ENCODE peak calls at places on chromosomes 1 and 21, in six cellular contexts. L is COR-L47, R is sigmoid colon, M is memory B cell, S is posterior cingulate gyrus, Q is fibroblast of lung. T is an unnamed sample.

GRCh38 chr1:229310833-229311232 is 32.0 kb downstream of the CCSAP start:
- DNase-seq in L (no peak), R (no peak), M (no peak), S (no peak), Q (peak), T (no peak)

GRCh38 chr21:38759286-38759872 is 46.4 kb upstream of the ETS2 start:
- DNase-seq in L (no peak), R (no peak), M (no peak), S (no peak), Q (no peak), T (no peak)

GRCh38 chr1:11484321-11484655 is 5.3 kb downstream of the DISP3 start:
- DNase-seq in L (peak), R (no peak), M (no peak), S (no peak), Q (no peak), T (no peak)

GRCh38 chr1:1684031-1684681 is 8.4 kb downstream of the SLC35E2B start:
- DNase-seq in L (no peak), R (no peak), M (no peak), S (no peak), Q (no peak), T (no peak)

GRCh38 chr1:221517961-221518360 is 223.9 kb downstream of the DUSP10 start:
- DNase-seq in L (no peak), R (no peak), M (no peak), S (no peak), Q (peak), T (no peak)

GRCh38 chr1:232432313-232432712 is 197.6 kb downstream of the SIPA1L2 start:
- DNase-seq in L (no peak), R (no peak), M (no peak), S (no peak), Q (peak), T (no peak)

GRCh38 chr21:38804030-38804616 is 1.6 kb upstream of the ETS2 start:
- DNase-seq in L (no peak), R (no peak), M (no peak), S (no peak), Q (peak), T (no peak)

GRCh38 chr1:99004270-99005141 is at the start of gene PLPPR5:
- DNase-seq in L (peak), R (no peak), M (no peak), S (peak), Q (peak), T (no peak)

GRCh38 chr1:211581521-211581920 is 2.6 kb upstream of the SLC30A1 start:
- DNase-seq in L (no peak), R (peak), M (no peak), S (no peak), Q (peak), T (no peak)

GRCh38 chr1:111570781-111571181 is 48.8 kb upstream of the RAP1A start:
- DNase-seq in L (no peak), R (no peak), M (peak), S (no peak), Q (no peak), T (peak)

GRCh38 chr1:200034821-200035396 is 7.4 kb downstream of the NR5A2 start:
- DNase-seq in L (no peak), R (no peak), M (no peak), S (no peak), Q (peak), T (no peak)

T was measured in naive B cell.